ENCODE peak calls at places on chromosomes 11 and 22, in five cellular contexts. N is mucosa of descending colon, P is dermis blood vessel endothelial cell, T is A172, R is COR-L47. H is an unnamed sample.

GRCh38 chr22:42745118-42745517 is 24.4 kb upstream of the A4GALT start:
- DNase-seq in R (no peak), N (no peak), P (peak), T (peak), H (no peak)

GRCh38 chr22:30245181-30245984 is 1.2 kb downstream of the LIF start:
- DNase-seq in N (peak), P (no peak), R (no peak), T (no peak), H (peak)

GRCh38 chr11:70201876-70202861 is 927 bp upstream of the FADD start:
- DNase-seq in T (no peak), P (no peak), N (peak), R (no peak), H (no peak)

GRCh38 chr22:17213976-17214375 is 5.3 kb downstream of the ADA2 start:
- DNase-seq in T (peak), R (no peak), P (peak), N (peak), H (peak)

GRCh38 chr11:8597182-8597581 is 3.2 kb upstream of the STK33 start:
- DNase-seq in P (no peak), T (no peak), R (no peak), N (no peak), H (no peak)

GRCh38 chr22:42397332-42398246 is 34.6 kb downstream of the NFAM1 start:
- DNase-seq in N (peak), P (peak), R (no peak), T (no peak), H (no peak)

GRCh38 chr22:32411388-32411787 is 659 bp downstream of the RTCB start:
- DNase-seq in R (no peak), N (no peak), T (peak), P (peak), H (peak)

GRCh38 chr22:49966041-49966715 is 5.6 kb downstream of the PIM3 start:
- DNase-seq in N (peak), P (no peak), R (no peak), T (no peak), H (no peak)

GRCh38 chr11:5611627-5612026 is 13.2 kb upstream of the TRIM34 start:
- DNase-seq in P (no peak), R (no peak), N (no peak), T (no peak), H (no peak)